ENCODE peak calls at places on chromosome 6, in ten cellular contexts. J is pancreas, O is AG04450, S is choroid plexus epithelial cell, R is foreskin fibroblast, Z is kidney, H is psoas muscle, D is fibroblast of mammary gland, W is BE2C, T is astrocyte of the spinal cord. G is an unnamed sample.

GRCh38 chr6:152474341-152474740 is 162.8 kb downstream of the SYNE1 start:
- DNase-seq in J (no peak), O (no peak), S (no peak), R (no peak), Z (no peak), H (no peak), D (peak; percentile 14), W (no peak), T (no peak), G (no peak)

GRCh38 chr6:38806833-38807232 is 91.7 kb downstream of the DNAH8 start:
- DNase-seq in J (no peak), O (no peak), S (no peak), R (no peak), Z (no peak), H (no peak), D (no peak), W (no peak), T (no peak), G (no peak)

GRCh38 chr6:53309897-53310291 is 38.9 kb downstream of the ELOVL5 start:
- DNase-seq in J (no peak), O (no peak), S (no peak), R (no peak), Z (no peak), H (no peak), D (no peak), W (no peak), T (no peak), G (no peak)

GRCh38 chr6:110656492-110656891 is 158.8 kb downstream of the CDK19 start:
- DNase-seq in J (no peak), O (no peak), S (no peak), R (no peak), Z (no peak), H (no peak), D (no peak), W (no peak), T (no peak), G (no peak)

GRCh38 chr6:156102129-156102528 is 646.5 kb upstream of the NOX3 start:
- DNase-seq in J (no peak), O (no peak), S (no peak), R (no peak), Z (no peak), H (no peak), D (no peak), W (peak; percentile 35), T (no peak), G (no peak)

GRCh38 chr6:53635322-53635721 is 30.2 kb downstream of the KLHL31 start:
- DNase-seq in J (no peak), O (no peak), S (no peak), R (no peak), Z (no peak), H (no peak), D (no peak), W (peak; percentile 15), T (no peak), G (no peak)

GRCh38 chr6:37696220-37696840 is 1.4 kb downstream of the MDGA1 start:
- DNase-seq in J (peak; percentile 36), O (no peak), S (peak; percentile 65), R (peak; percentile 43), Z (peak; percentile 82), H (peak; percentile 34), D (peak; percentile 38), W (peak; percentile 56), T (peak; percentile 51), G (no peak)

GRCh38 chr6:49151461-49151860 is 311.6 kb downstream of the MMUT start:
- DNase-seq in J (no peak), O (peak; percentile 0), S (peak; percentile 53), R (no peak), Z (no peak), H (no peak), D (peak; percentile 3), W (no peak), T (peak; percentile 3), G (no peak)

GRCh38 chr6:3389390-3390167 is 67.3 kb downstream of the SLC22A23 start:
- DNase-seq in J (no peak), O (no peak), S (peak; percentile 30), R (peak; percentile 18), Z (no peak), H (peak; percentile 71), D (peak; percentile 94), W (no peak), T (peak; percentile 89), G (no peak)

GRCh38 chr6:170135041-170135440 is 155.8 kb downstream of the DLL1 start:
- DNase-seq in J (no peak), O (no peak), S (no peak), R (no peak), Z (peak; percentile 36), H (no peak), D (no peak), W (no peak), T (no peak), G (no peak)

GRCh38 chr6:31079656-31080261 is 32.6 kb downstream of the C6orf15 start:
- DNase-seq in J (peak; percentile 53), O (peak; percentile 41), S (peak; percentile 80), R (peak; percentile 48), Z (no peak), H (peak; percentile 46), D (peak; percentile 66), W (peak; percentile 76), T (peak; percentile 63), G (no peak)

GRCh38 chr6:97666889-97667288 is 383.9 kb upstream of the MMS22L start:
- DNase-seq in J (no peak), O (no peak), S (no peak), R (no peak), Z (no peak), H (no peak), D (no peak), W (no peak), T (no peak), G (no peak)

GRCh38 chr6:97669191-97669651 is 386.2 kb upstream of the MMS22L start:
- DNase-seq in J (no peak), O (no peak), S (peak; percentile 5), R (peak; percentile 9), Z (no peak), H (no peak), D (no peak), W (peak; percentile 87), T (peak; percentile 49), G (no peak)

GRCh38 chr6:97665410-97665809 is 382.4 kb upstream of the MMS22L start:
- DNase-seq in J (no peak), O (no peak), S (no peak), R (no peak), Z (no peak), H (no peak), D (no peak), W (no peak), T (no peak), G (no peak)

GRCh38 chr6:97663252-97663651 is 380.2 kb upstream of the MMS22L start:
- DNase-seq in J (no peak), O (no peak), S (no peak), R (no peak), Z (no peak), H (no peak), D (no peak), W (no peak), T (no peak), G (no peak)

GRCh38 chr6:97668716-97669115 is 385.7 kb upstream of the MMS22L start:
- DNase-seq in J (no peak), O (no peak), S (no peak), R (no peak), Z (no peak), H (no peak), D (no peak), W (peak; percentile 45), T (no peak), G (no peak)
- TF ChIP-seq CTCF in J (no peak), O (no peak), S (no peak), R (no peak), Z (no peak), H (no peak), D (no peak), W (no peak), T (no peak), G (no peak)

GRCh38 chr6:106508836-106509235 is 120.5 kb downstream of the RTN4IP1 start:
- DNase-seq in J (no peak), O (no peak), S (peak; percentile 78), R (no peak), Z (no peak), H (no peak), D (peak; percentile 88), W (no peak), T (no peak), G (no peak)

GRCh38 chr6:106511274-106512047 is 117.8 kb downstream of the RTN4IP1 start:
- DNase-seq in J (peak; percentile 38), O (no peak), S (no peak), R (peak; percentile 60), Z (no peak), H (peak; percentile 28), D (peak; percentile 48), W (no peak), T (peak; percentile 29), G (no peak)

GRCh38 chr6:106510090-106510970 is 119.0 kb downstream of the RTN4IP1 start:
- DNase-seq in J (peak; percentile 56), O (no peak), S (peak; percentile 54), R (no peak), Z (peak; percentile 85), H (peak; percentile 29), D (peak; percentile 70), W (no peak), T (peak; percentile 49), G (no peak)

GRCh38 chr6:106512048-106512957 is 117.0 kb downstream of the RTN4IP1 start:
- DNase-seq in J (peak; percentile 72), O (no peak), S (no peak), R (no peak), Z (peak; percentile 90), H (peak; percentile 70), D (peak; percentile 58), W (peak; percentile 26), T (peak; percentile 61), G (no peak)

GRCh38 chr6:106509420-106510089 is 119.7 kb downstream of the RTN4IP1 start:
- DNase-seq in J (no peak), O (no peak), S (peak; percentile 67), R (no peak), Z (no peak), H (no peak), D (peak; percentile 60), W (no peak), T (peak; percentile 55), G (no peak)
- H3K4me3 ChIP-seq in J (no peak overlapping the region), O (peak overlapping the region; percentile 55), S (peak overlapping the region; percentile 59), R (peak overlapping the region; percentile 49), Z (peak overlapping the region; percentile 78), H (peak overlapping the region; percentile 77), D (peak overlapping the region; percentile 84), W (no peak overlapping the region), T (peak overlapping the region; percentile 51), G (peak overlapping the region; percentile 64)

DNA sequence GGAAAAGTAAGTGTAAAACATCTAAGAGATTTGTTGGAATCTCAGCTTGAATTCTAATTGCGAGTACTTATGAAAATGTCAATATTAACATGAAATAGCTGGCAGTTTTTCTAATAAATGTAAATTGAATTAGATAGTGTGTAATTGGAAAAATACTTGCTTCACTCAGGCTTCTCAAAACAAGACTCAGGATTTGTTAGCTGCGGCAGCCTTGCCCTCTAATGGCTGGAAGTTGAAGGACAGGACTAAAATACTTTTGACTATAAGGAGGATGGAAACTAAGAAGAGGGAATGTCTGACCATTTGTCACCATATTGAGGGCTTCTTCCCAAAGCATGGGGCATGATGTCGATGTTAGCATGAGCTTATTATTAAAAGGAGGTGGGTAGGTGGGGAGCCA is 227.0 kb downstream of the UST start:
- DNase-seq in J (no peak), O (no peak), S (peak; percentile 75), R (peak; percentile 33), Z (no peak), H (no peak), D (peak; percentile 59), W (no peak), T (peak; percentile 62), G (no peak)
- TF ChIP-seq CTCF in J (no peak), O (peak; percentile 82), S (peak; percentile 82), R (peak; percentile 61), Z (peak; percentile 22), H (peak; percentile 27), D (peak; percentile 68), W (peak; percentile 38), T (peak; percentile 72), G (peak; percentile 65)

GRCh38 chr6:34143884-34144580 is 1.9 kb downstream of the GRM4 start:
- DNase-seq in J (no peak), O (no peak), S (no peak), R (no peak), Z (peak; percentile 75), H (no peak), D (no peak), W (peak; percentile 82), T (no peak), G (no peak)
- H3K4me3 ChIP-seq in J (peak overlapping the region; percentile 29), O (no peak overlapping the region), S (no peak overlapping the region), R (peak overlapping the region; percentile 8), Z (no peak overlapping the region), H (peak overlapping the region; percentile 61), D (no peak overlapping the region), W (peak overlapping the region; percentile 56), T (no peak overlapping the region), G (peak overlapping the region; percentile 6)

G was measured in AG04449.